ENCODE peak calls at places on chromosome 22, in seven cellular contexts. B is WERI-Rb-1; L is cardiac fibroblast; W is fibroblast of lung; T is K562; R is epithelial cell of esophagus; H is activated CD8-positive, alpha-beta T cell treated with anti-CD3 and anti-CD28 coated beads for 36 hours. O is an unnamed sample.

GRCh38 chr22:37242395-37242918 is 1.6 kb downstream of the RAC2 start:
- DNase-seq in B (no peak), L (peak; percentile 61), W (no peak), T (peak; percentile 89), R (peak; percentile 64), H (peak; percentile 98), O (peak; percentile 41)

GRCh38 chr22:43901976-43902643 is 10.3 kb upstream of the PNPLA5 start:
- DNase-seq in B (no peak), L (peak; percentile 85), W (peak; percentile 90), T (no peak), R (peak; percentile 72), H (no peak), O (no peak)

GRCh38 chr22:36470162-36470993 is 11.1 kb downstream of the TXN2 start:
- DNase-seq in B (peak; percentile 79), L (peak; percentile 92), W (peak; percentile 93), T (peak; percentile 66), R (peak; percentile 92), H (peak; percentile 86), O (peak; percentile 85)

GRCh38 chr22:50673231-50674126 is 856 bp downstream of the SHANK3 start:
- DNase-seq in B (no peak), L (no peak), W (no peak), T (peak; percentile 13), R (no peak), H (peak; percentile 40), O (no peak)

GRCh38 chr22:19710769-19711106 is 3.6 kb upstream of the SEPTIN5 start:
- DNase-seq in B (no peak), L (no peak), W (no peak), T (no peak), R (no peak), H (no peak), O (no peak)

GRCh38 chr22:18033204-18033998 is 9.0 kb upstream of the MICAL3 start:
- DNase-seq in B (no peak), L (peak; percentile 57), W (no peak), T (no peak), R (no peak), H (no peak), O (no peak)

GRCh38 chr22:49570032-49570848 is 257.4 kb downstream of the BRD1 start:
- DNase-seq in B (no peak), L (no peak), W (no peak), T (no peak), R (no peak), H (no peak), O (no peak)

GRCh38 chr22:37400719-37401118 is 26.6 kb downstream of the ELFN2 start:
- DNase-seq in B (no peak), L (no peak), W (no peak), T (no peak), R (no peak), H (no peak), O (no peak)

GRCh38 chr22:24952837-24953293 is 349 bp downstream of the KIAA1671 start:
- DNase-seq in B (peak; percentile 50), L (peak; percentile 61), W (peak; percentile 47), T (no peak), R (peak; percentile 78), H (no peak), O (peak; percentile 80)

GRCh38 chr22:38214248-38215056 is 12.7 kb downstream of the MAFF start:
- DNase-seq in B (no peak), L (peak; percentile 58), W (peak; percentile 65), T (peak; percentile 92), R (peak; percentile 72), H (peak; percentile 73), O (no peak)

GRCh38 chr22:49965291-49966040 is 4.9 kb downstream of the PIM3 start:
- DNase-seq in B (peak; percentile 7), L (no peak), W (no peak), T (no peak), R (no peak), H (peak; percentile 16), O (no peak)

GRCh38 chr22:19201858-19202798 is 23.6 kb upstream of the SLC25A1 start:
- DNase-seq in B (no peak), L (no peak), W (no peak), T (peak; percentile 87), R (no peak), H (no peak), O (no peak)

GRCh38 chr22:49373801-49374226 is 453.9 kb downstream of the BRD1 start:
- DNase-seq in B (no peak), L (no peak), W (no peak), T (no peak), R (no peak), H (no peak), O (no peak)

GRCh38 chr22:37817705-37818311 is 5.4 kb upstream of the GALR3 start:
- DNase-seq in B (peak; percentile 81), L (peak; percentile 79), W (peak; percentile 78), T (peak; percentile 86), R (peak; percentile 72), H (peak; percentile 83), O (peak; percentile 71)

GRCh38 chr22:30444632-30445437 is 19.3 kb downstream of the MTFP1 start:
- DNase-seq in B (peak; percentile 90), L (peak; percentile 73), W (peak; percentile 59), T (peak; percentile 82), R (peak; percentile 59), H (peak; percentile 80), O (peak; percentile 69)

GRCh38 chr22:44957267-44957905 is 52.4 kb downstream of the PHF21B start:
- DNase-seq in B (no peak), L (no peak), W (no peak), T (no peak), R (no peak), H (no peak), O (no peak)

GRCh38 chr22:43044402-43044801 is 29.5 kb upstream of the PACSIN2 start:
- DNase-seq in B (no peak), L (no peak), W (no peak), T (no peak), R (no peak), H (no peak), O (no peak)

GRCh38 chr22:27641049-27641790 is 160.3 kb downstream of the MN1 start:
- DNase-seq in B (no peak), L (peak; percentile 14), W (no peak), T (no peak), R (peak; percentile 96), H (no peak), O (no peak)

GRCh38 chr22:17057959-17058814 is 26.6 kb upstream of the IL17RA start:
- DNase-seq in B (peak; percentile 61), L (peak; percentile 79), W (peak; percentile 72), T (peak; percentile 75), R (peak; percentile 70), H (peak; percentile 64), O (peak; percentile 79)

GRCh38 chr22:38017272-38017920 is 33.0 kb upstream of the SOX10 start:
- DNase-seq in B (no peak), L (peak; percentile 66), W (peak; percentile 54), T (no peak), R (peak; percentile 50), H (peak; percentile 17), O (peak; percentile 66)

GRCh38 chr22:32205974-32206773 is 1.3 kb upstream of the RFPL2 start:
- DNase-seq in B (no peak), L (no peak), W (no peak), T (no peak), R (no peak), H (no peak), O (no peak)

GRCh38 chr22:20777420-20778177 is 3.7 kb downstream of the SERPIND1 start:
- DNase-seq in B (peak; percentile 35), L (peak; percentile 75), W (peak; percentile 92), T (peak; percentile 99), R (peak; percentile 97), H (no peak), O (peak; percentile 84)

GRCh38 chr22:31446208-31446607 is 43.4 kb downstream of the EIF4ENIF1 start:
- DNase-seq in B (no peak), L (no peak), W (no peak), T (no peak), R (no peak), H (no peak), O (no peak)

GRCh38 chr22:20380486-20380885 is 13.5 kb upstream of the ZNF74 start:
- DNase-seq in B (no peak), L (no peak), W (no peak), T (peak; percentile 42), R (peak; percentile 66), H (no peak), O (peak; percentile 61)

GRCh38 chr22:49294656-49295464 is 532.8 kb downstream of the BRD1 start:
- DNase-seq in B (no peak), L (no peak), W (no peak), T (no peak), R (no peak), H (no peak), O (no peak)

GRCh38 chr22:41672780-41673509 is 15.7 kb downstream of the SNU13 start:
- DNase-seq in B (no peak), L (no peak), W (no peak), T (peak; percentile 17), R (peak; percentile 38), H (no peak), O (peak; percentile 43)
- TF ChIP-seq CTCF in B (no peak), L (peak; percentile 18), W (peak; percentile 25), T (peak; percentile 54), R (peak; percentile 44), H (no peak), O (peak; percentile 31)

DNA sequence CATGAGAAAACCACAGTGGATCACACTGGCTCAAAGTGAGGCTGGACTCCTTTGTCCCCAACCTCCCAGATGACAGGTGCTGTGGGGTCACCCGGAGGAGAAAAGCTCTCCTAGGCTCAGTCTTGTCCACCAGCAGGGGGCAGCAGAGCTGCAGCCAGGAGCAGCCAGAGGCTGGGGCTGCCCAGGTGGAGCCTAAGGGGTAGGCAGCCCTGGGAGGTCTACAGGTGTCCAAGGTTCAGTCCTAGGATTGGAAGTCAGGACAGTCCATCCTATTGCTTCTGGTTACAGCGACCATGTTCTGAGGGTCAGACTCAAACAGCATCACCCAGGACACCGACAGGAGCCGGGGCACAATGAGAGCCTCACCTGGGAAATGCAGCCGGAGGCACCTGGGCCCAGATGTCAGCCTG is 77.6 kb upstream of the IGLL5 start:
- DNase-seq in B (peak; percentile 59), L (no peak), W (peak; percentile 21), T (peak; percentile 97), R (peak; percentile 21), H (peak; percentile 72), O (peak; percentile 47)
- TF ChIP-seq CTCF in B (peak; percentile 85), L (no peak), W (peak; percentile 74), T (no peak), R (peak; percentile 54), H (peak; percentile 72), O (peak; percentile 49)

DNA sequence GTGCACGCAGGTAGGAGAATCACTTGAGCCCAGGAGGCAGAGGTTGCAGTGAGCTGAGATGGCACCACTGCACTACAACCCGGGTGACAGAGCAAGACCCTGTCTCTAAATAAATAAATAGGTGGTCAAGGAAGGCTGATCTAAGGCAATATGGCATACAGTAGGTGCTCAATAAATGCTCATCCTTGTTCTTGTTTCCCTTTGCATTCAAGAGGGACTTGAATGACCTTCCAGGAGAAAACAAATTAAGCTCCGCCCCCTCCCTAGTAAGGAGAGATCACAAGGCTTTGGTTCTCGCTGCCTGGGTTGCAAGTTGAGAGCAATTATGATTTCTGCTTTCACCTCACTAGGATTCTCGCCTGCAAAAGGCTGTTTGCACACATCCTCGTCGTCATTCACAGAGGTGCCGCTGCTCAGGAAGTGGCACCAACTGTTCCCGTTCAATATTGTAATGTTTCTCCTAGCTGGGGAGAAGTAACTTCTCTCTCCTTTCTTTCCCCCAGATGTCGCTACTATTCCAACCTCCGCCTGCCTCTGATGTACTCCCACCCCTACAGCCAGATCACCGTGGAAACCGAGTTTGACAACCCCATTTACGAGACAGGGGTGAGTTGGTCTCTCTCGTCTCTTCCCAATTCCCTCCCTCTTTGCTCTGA is 51.8 kb upstream of the ASPHD2 start:
- DNase-seq in B (no peak), L (no peak), W (no peak), T (no peak), R (no peak), H (no peak), O (no peak)
- TF ChIP-seq CTCF in B (no peak), L (no peak), W (no peak), T (peak; percentile 24), R (no peak), H (peak; percentile 2), O (no peak)

GRCh38 chr22:41526802-41527799 is 17.2 kb downstream of the POLR3H start:
- DNase-seq in B (peak; percentile 53), L (peak; percentile 42), W (peak; percentile 32), T (peak; percentile 74), R (peak; percentile 43), H (peak; percentile 70), O (peak; percentile 40)
- TF ChIP-seq CTCF in B (peak; percentile 94), L (peak; percentile 92), W (peak; percentile 87), T (peak; percentile 81), R (peak; percentile 77), H (peak; percentile 78), O (peak; percentile 76)